ENCODE peak calls at places on chromosome 13, in six cellular contexts. M is ACHN, J is thoracic aorta, X is NCI-H1092, H is posterior cingulate gyrus, U is LHCN-M2. N is an unnamed sample.

GRCh38 chr13:35916186-35916585 is 215.0 kb downstream of the DCLK1 start:
- DNase-seq in M (no peak), J (no peak), X (no peak), H (no peak), U (no peak), N (no peak)

GRCh38 chr13:93603043-93603442 is 376.4 kb downstream of the GPC6 start:
- DNase-seq in M (peak), J (peak), X (no peak), H (no peak), U (peak), N (no peak)

GRCh38 chr13:91347212-91347995 is at the start of gene MIR17HG:
- DNase-seq in M (peak), J (peak), X (peak), H (peak), U (peak), N (peak)

GRCh38 chr13:68099616-68100015 is 869.5 kb upstream of the PCDH9 start:
- DNase-seq in M (peak), J (no peak), X (no peak), H (no peak), U (peak), N (no peak)

GRCh38 chr13:56349866-56350265 is 790.9 kb upstream of the PRR20A start:
- DNase-seq in M (peak), J (no peak), X (no peak), H (no peak), U (no peak), N (no peak)

GRCh38 chr13:33931397-33931987 is 113.5 kb downstream of the RFC3 start:
- DNase-seq in M (peak), J (no peak), X (peak), H (no peak), U (peak), N (peak)

GRCh38 chr13:30191491-30192100 is 115.8 kb downstream of the KATNAL1 start:
- DNase-seq in M (peak), J (no peak), X (no peak), H (no peak), U (peak), N (no peak)

GRCh38 chr13:46992383-46992952 is 95.6 kb upstream of the HTR2A start:
- DNase-seq in M (peak), J (no peak), X (no peak), H (no peak), U (peak), N (no peak)

GRCh38 chr13:90838561-90838960 is 508.9 kb upstream of the MIR17HG start:
- DNase-seq in M (no peak), J (no peak), X (no peak), H (no peak), U (no peak), N (no peak)

GRCh38 chr13:73741111-73741510 is 393.1 kb downstream of the KLF12 start:
- DNase-seq in M (no peak), J (no peak), X (no peak), H (no peak), U (no peak), N (no peak)

GRCh38 chr13:48412100-48412556 is 785 bp downstream of the LPAR6 start:
- DNase-seq in M (peak), J (no peak), X (no peak), H (no peak), U (no peak), N (no peak)

GRCh38 chr13:80239571-80240255 is 101.2 kb downstream of the SPRY2 start:
- DNase-seq in M (no peak), J (no peak), X (no peak), H (no peak), U (peak), N (no peak)

GRCh38 chr13:50129923-50130685 is 114.9 kb downstream of the KCNRG start:
- DNase-seq in M (peak), J (no peak), X (no peak), H (no peak), U (peak), N (no peak)

GRCh38 chr13:41409611-41410010 is 47.7 kb upstream of the RGCC start:
- DNase-seq in M (no peak), J (no peak), X (no peak), H (no peak), U (no peak), N (no peak)

GRCh38 chr13:73625562-73626339 is 508.5 kb downstream of the KLF12 start:
- DNase-seq in M (no peak), J (no peak), X (no peak), H (no peak), U (no peak), N (no peak)

GRCh38 chr13:42652642-42653415 is 78.9 kb downstream of the TNFSF11 start:
- DNase-seq in M (no peak), J (no peak), X (no peak), H (no peak), U (no peak), N (no peak)

GRCh38 chr13:59384154-59384553 is 779.6 kb downstream of the DIAPH3 start:
- DNase-seq in M (no peak), J (no peak), X (no peak), H (no peak), U (no peak), N (no peak)

GRCh38 chr13:104098421-104098820 is 1032.2 kb upstream of the SLC10A2 start:
- DNase-seq in M (no peak), J (no peak), X (no peak), H (no peak), U (no peak), N (no peak)

GRCh38 chr13:52949044-52949443 is 79.6 kb upstream of the OLFM4 start:
- DNase-seq in M (no peak), J (no peak), X (no peak), H (no peak), U (no peak), N (no peak)

GRCh38 chr13:101417043-101417406 is 717 bp upstream of the NALCN start:
- DNase-seq in M (peak), J (no peak), X (peak), H (no peak), U (peak), N (no peak)

GRCh38 chr13:98921786-98922185 is 56.1 kb downstream of the DOCK9 start:
- DNase-seq in M (no peak), J (no peak), X (no peak), H (peak), U (no peak), N (no peak)

GRCh38 chr13:93559718-93560117 is 333.1 kb downstream of the GPC6 start:
- DNase-seq in M (peak), J (no peak), X (no peak), H (no peak), U (peak), N (no peak)

GRCh38 chr13:41960195-41960699 is 662 bp downstream of the VWA8 start:
- DNase-seq in M (peak), J (no peak), X (no peak), H (no peak), U (peak), N (peak)

GRCh38 chr13:99908129-99908805 is 63.3 kb downstream of the ZIC5 start:
- DNase-seq in M (no peak), J (no peak), X (peak), H (no peak), U (no peak), N (no peak)

GRCh38 chr13:67230774-67231480 is 791 bp upstream of the PCDH9 start:
- DNase-seq in M (peak), J (no peak), X (peak), H (peak), U (peak), N (peak)

GRCh38 chr13:40666058-40666904 is at the start of gene FOXO1:
- DNase-seq in M (peak), J (peak), X (peak), H (peak), U (peak), N (peak)